ENCODE peak calls at places on chromosomes 5 and 9, in eight cellular contexts. C, H, R, L, Z, Q, P and M are unnamed samples.

GRCh38 chr5:51378778-51379652 is 4.2 kb upstream of the ISL1 start:
- DNase-seq in C (no peak), H (no peak), R (no peak), L (no peak), Z (no peak), Q (no peak), P (no peak), M (no peak)

GRCh38 chr9:93130861-93131481 is 3.1 kb downstream of the NINJ1 start:
- DNase-seq in C (no peak), H (no peak), R (no peak), L (no peak), Z (no peak), Q (no peak), P (no peak), M (no peak)

GRCh38 chr5:168427224-168427623 is 59.0 kb upstream of the RARS1 start:
- DNase-seq in C (no peak), H (no peak), R (no peak), L (no peak), Z (no peak), Q (no peak), P (no peak), M (no peak)

GRCh38 chr9:121949364-121949763 is 143.7 kb downstream of the TTLL11 start:
- DNase-seq in C (no peak), H (no peak), R (no peak), L (no peak), Z (no peak), Q (no peak), P (no peak), M (no peak)

GRCh38 chr5:107378218-107378899 is 292.4 kb downstream of the EFNA5 start:
- DNase-seq in C (no peak), H (no peak), R (no peak), L (no peak), Z (no peak), Q (peak; percentile 63), P (no peak), M (no peak)

GRCh38 chr9:73916016-73916673 is 581.0 kb upstream of the RORB start:
- DNase-seq in C (no peak), H (no peak), R (no peak), L (no peak), Z (no peak), Q (no peak), P (no peak), M (no peak)

GRCh38 chr9:90027296-90027790 is 422.5 kb downstream of the GADD45G start:
- DNase-seq in C (no peak), H (no peak), R (no peak), L (no peak), Z (no peak), Q (no peak), P (no peak), M (no peak)

GRCh38 chr9:112007575-112008240 is 111.1 kb downstream of the UGCG start:
- DNase-seq in C (no peak), H (no peak), R (no peak), L (no peak), Z (no peak), Q (no peak), P (no peak), M (no peak)

GRCh38 chr5:64207978-64208377 is 42.3 kb downstream of the RNF180 start:
- DNase-seq in C (no peak), H (no peak), R (no peak), L (no peak), Z (no peak), Q (peak; percentile 5), P (no peak), M (no peak)

GRCh38 chr5:15587941-15588340 is 88.0 kb downstream of the FBXL7 start:
- DNase-seq in C (no peak), H (no peak), R (no peak), L (no peak), Z (peak; percentile 52), Q (no peak), P (no peak), M (no peak)

GRCh38 chr5:72301557-72301956 is 18.5 kb downstream of the MRPS27 start:
- DNase-seq in C (no peak), H (no peak), R (peak; percentile 57), L (no peak), Z (no peak), Q (peak; percentile 80), P (no peak), M (no peak)

GRCh38 chr5:53039855-53040254 is 50.7 kb downstream of the ITGA2 start:
- DNase-seq in C (no peak), H (no peak), R (no peak), L (no peak), Z (no peak), Q (no peak), P (no peak), M (no peak)

GRCh38 chr9:136693490-136694162 is 6.4 kb upstream of the AGPAT2 start:
- DNase-seq in C (no peak), H (peak; percentile 79), R (no peak), L (no peak), Z (no peak), Q (no peak), P (peak; percentile 47), M (no peak)

GRCh38 chr9:14197459-14197858 is 116.5 kb downstream of the NFIB start:
- DNase-seq in C (no peak), H (no peak), R (no peak), L (no peak), Z (no peak), Q (no peak), P (no peak), M (no peak)

GRCh38 chr5:75277463-75277862 is 40.8 kb upstream of the ANKRD31 start:
- DNase-seq in C (no peak), H (no peak), R (no peak), L (no peak), Z (no peak), Q (no peak), P (no peak), M (no peak)

DNA sequence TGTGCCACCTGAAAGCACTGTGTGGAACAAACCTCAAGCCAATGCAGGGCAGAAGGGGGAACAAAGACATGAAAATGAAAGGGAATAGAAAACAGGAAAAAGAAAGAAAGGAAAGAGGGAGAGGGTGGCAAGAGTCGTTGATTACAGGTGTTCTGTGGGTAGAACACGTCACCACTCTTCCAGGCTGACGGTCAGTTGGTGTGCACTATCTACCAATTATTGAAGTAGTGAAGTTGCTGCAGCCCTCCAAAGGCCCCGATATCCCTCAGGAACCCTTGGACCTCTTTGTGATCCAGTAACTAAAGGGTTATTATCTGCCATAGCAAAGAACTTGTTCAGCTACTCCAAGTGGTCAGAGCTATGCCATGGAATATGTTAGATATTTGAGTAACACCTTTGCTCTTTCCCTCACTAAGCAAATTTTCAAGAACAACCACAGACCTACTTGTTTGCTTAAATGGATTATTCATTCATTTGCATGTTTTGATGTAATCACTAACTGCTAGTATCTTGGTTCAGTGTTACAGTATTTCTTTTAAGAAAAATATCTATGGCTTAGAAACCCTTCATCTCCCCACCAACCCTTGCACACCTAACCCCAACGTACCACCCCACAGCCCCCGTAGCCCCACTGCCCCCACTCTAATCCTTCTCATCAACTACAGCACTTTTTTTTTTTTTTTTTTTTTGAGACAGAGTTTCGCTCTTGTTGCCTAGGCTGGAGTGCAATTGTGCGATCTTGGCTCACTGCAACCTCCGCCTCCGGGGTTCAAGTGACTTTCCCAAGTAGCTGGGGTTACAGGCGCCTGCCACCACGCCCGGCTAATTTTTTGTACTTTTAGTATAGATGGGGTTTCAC is 31.3 kb downstream of the FYB1 start:
- DNase-seq in C (no peak), H (no peak), R (no peak), L (no peak), Z (no peak), Q (no peak), P (no peak), M (no peak)
- TF ChIP-seq CTCF in C (no peak), H (no peak), R (no peak), L (no peak), Z (no peak), Q (no peak), P (no peak), M (no peak)

GRCh38 chr9:127683723-127684122 is 23.1 kb upstream of the CFAP157 start:
- DNase-seq in C (no peak), H (no peak), R (no peak), L (peak; percentile 74), Z (peak; percentile 60), Q (no peak), P (no peak), M (no peak)

GRCh38 chr9:127684576-127684975 is 22.2 kb upstream of the CFAP157 start:
- DNase-seq in C (no peak), H (no peak), R (no peak), L (peak; percentile 45), Z (no peak), Q (no peak), P (no peak), M (no peak)

GRCh38 chr9:127689332-127690000 is 17.3 kb upstream of the CFAP157 start:
- DNase-seq in C (no peak), H (no peak), R (no peak), L (no peak), Z (no peak), Q (no peak), P (no peak), M (no peak)

GRCh38 chr9:127690735-127691134 is 16.1 kb upstream of the CFAP157 start:
- DNase-seq in C (no peak), H (no peak), R (no peak), L (no peak), Z (no peak), Q (no peak), P (no peak), M (no peak)

GRCh38 chr9:127686461-127687393 is 20.1 kb upstream of the CFAP157 start:
- DNase-seq in C (no peak), H (no peak), R (no peak), L (no peak), Z (no peak), Q (no peak), P (no peak), M (no peak)
- TF ChIP-seq CTCF in C (no peak), H (no peak), R (no peak), L (no peak), Z (no peak), Q (no peak), P (no peak), M (no peak)

GRCh38 chr9:33921967-33922895 is 105.3 kb downstream of the UBE2R2 start:
- DNase-seq in C (no peak), H (no peak), R (no peak), L (peak; percentile 28), Z (no peak), Q (peak; percentile 52), P (no peak), M (no peak)
- TF ChIP-seq CTCF in C (peak; percentile 75), H (peak; percentile 47), R (peak; percentile 84), L (peak; percentile 94), Z (peak; percentile 81), Q (peak; percentile 86), P (peak; percentile 80), M (peak; percentile 66)

DNA sequence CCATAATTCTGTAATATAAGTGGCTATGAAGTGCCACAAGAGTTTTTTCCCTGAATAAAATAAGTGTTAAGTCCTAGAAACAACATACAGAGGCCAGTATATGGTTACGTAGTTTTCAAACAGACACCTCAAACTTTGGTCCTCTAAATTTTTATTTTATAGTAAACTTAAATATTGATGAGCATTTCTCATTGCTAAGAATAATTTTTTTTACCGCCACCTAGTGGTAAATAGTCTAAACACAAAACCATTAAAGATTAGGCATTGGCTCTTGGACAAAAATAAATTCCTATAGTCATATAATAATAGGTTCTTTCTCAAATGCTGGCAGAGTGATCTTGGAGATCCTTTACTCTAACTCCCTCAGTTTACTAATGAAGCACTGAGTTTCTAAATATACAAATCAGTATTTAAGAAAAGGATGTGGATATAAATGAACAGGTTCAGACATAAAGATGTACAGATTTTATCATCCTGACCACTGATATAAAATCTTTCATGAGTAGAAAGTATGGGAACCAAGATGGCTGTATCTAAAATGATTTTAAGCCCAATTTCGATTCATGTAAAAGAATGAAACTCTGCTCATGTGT is 136.2 kb downstream of the FANCC start:
- DNase-seq in C (no peak), H (no peak), R (no peak), L (no peak), Z (no peak), Q (peak; percentile 39), P (no peak), M (no peak)
- TF ChIP-seq CTCF in C (peak; percentile 43), H (peak; percentile 57), R (peak; percentile 50), L (peak; percentile 13), Z (peak; percentile 28), Q (peak; percentile 87), P (peak; percentile 25), M (peak; percentile 81)